ENCODE peak calls at places on chromosomes 11 and 22, in seven cellular contexts. One of them, this sample, is unnamed.

GRCh38 chr11:76455331-76455730 is 10.5 kb downstream of the EMSY start:
- DNase-seq in AG04450: no peak
- DNase-seq in PC-3: no peak
- DNase-seq in pancreas: no peak
- DNase-seq in RWPE2: no peak
- DNase-seq in BJ: no peak
- DNase-seq in body of pancreas: no peak
- DNase-seq in this sample: no peak

GRCh38 chr11:45313211-45313865 is 27.2 kb upstream of the SYT13 start:
- DNase-seq in AG04450: no peak
- DNase-seq in PC-3: no peak
- DNase-seq in pancreas: no peak
- DNase-seq in RWPE2: no peak
- DNase-seq in BJ: no peak
- DNase-seq in body of pancreas: no peak
- DNase-seq in this sample: no peak

GRCh38 chr11:23990346-23990745 is 506.5 kb upstream of the LUZP2 start:
- DNase-seq in AG04450: no peak
- DNase-seq in PC-3: no peak
- DNase-seq in pancreas: no peak
- DNase-seq in RWPE2: no peak
- DNase-seq in BJ: no peak
- DNase-seq in body of pancreas: no peak
- DNase-seq in this sample: no peak

GRCh38 chr11:86269645-86270044 is 25.1 kb downstream of the EED start:
- DNase-seq in AG04450: no peak
- DNase-seq in PC-3: no peak
- DNase-seq in pancreas: no peak
- DNase-seq in RWPE2: no peak
- DNase-seq in BJ: no peak
- DNase-seq in body of pancreas: no peak
- DNase-seq in this sample: no peak

GRCh38 chr11:8352852-8353505 is 89.3 kb upstream of the LMO1 start:
- DNase-seq in AG04450: no peak
- DNase-seq in PC-3: peak; percentile 57
- DNase-seq in pancreas: no peak
- DNase-seq in RWPE2: no peak
- DNase-seq in BJ: no peak
- DNase-seq in body of pancreas: no peak
- DNase-seq in this sample: no peak

GRCh38 chr11:117814204-117814765 is 10.3 kb downstream of the FXYD2 start:
- DNase-seq in AG04450: no peak
- DNase-seq in PC-3: no peak
- DNase-seq in pancreas: peak; percentile 34
- DNase-seq in RWPE2: no peak
- DNase-seq in BJ: no peak
- DNase-seq in body of pancreas: no peak
- DNase-seq in this sample: no peak

GRCh38 chr11:1546536-1547466 is 25.3 kb downstream of the DUSP8 start:
- DNase-seq in AG04450: no peak
- DNase-seq in PC-3: peak; percentile 60
- DNase-seq in pancreas: peak; percentile 57
- DNase-seq in RWPE2: no peak
- DNase-seq in BJ: no peak
- DNase-seq in body of pancreas: peak; percentile 49
- DNase-seq in this sample: no peak

GRCh38 chr22:23381661-23382427 is 198.2 kb downstream of the IGLL1 start:
- DNase-seq in AG04450: no peak
- DNase-seq in PC-3: no peak
- DNase-seq in pancreas: no peak
- DNase-seq in RWPE2: no peak
- DNase-seq in BJ: no peak
- DNase-seq in body of pancreas: no peak
- DNase-seq in this sample: no peak

GRCh38 chr22:38724926-38725571 is 19.3 kb downstream of the GTPBP1 start:
- DNase-seq in AG04450: no peak
- DNase-seq in PC-3: peak; percentile 50
- DNase-seq in pancreas: no peak
- DNase-seq in RWPE2: no peak
- DNase-seq in BJ: no peak
- DNase-seq in body of pancreas: no peak
- DNase-seq in this sample: no peak

GRCh38 chr22:25183959-25184619 is 15.6 kb upstream of the CRYBB3 start:
- DNase-seq in AG04450: no peak
- DNase-seq in PC-3: no peak
- DNase-seq in pancreas: no peak
- DNase-seq in RWPE2: no peak
- DNase-seq in BJ: no peak
- DNase-seq in body of pancreas: no peak
- DNase-seq in this sample: no peak

GRCh38 chr11:124644426-124645280 is 22.0 kb downstream of the TBRG1 start:
- DNase-seq in AG04450: no peak
- DNase-seq in PC-3: peak; percentile 72
- DNase-seq in pancreas: peak; percentile 63
- DNase-seq in RWPE2: no peak
- DNase-seq in BJ: no peak
- DNase-seq in body of pancreas: peak; percentile 69
- DNase-seq in this sample: no peak
- H3K4me3 ChIP-seq in AG04450: no peak overlapping the region
- H3K4me3 ChIP-seq in PC-3: peak overlapping the region; percentile 57
- H3K4me3 ChIP-seq in pancreas: no peak overlapping the region
- H3K4me3 ChIP-seq in RWPE2: no peak overlapping the region
- H3K4me3 ChIP-seq in BJ: no peak overlapping the region
- H3K4me3 ChIP-seq in body of pancreas: no peak overlapping the region
- H3K4me3 ChIP-seq in this sample: peak overlapping the region; percentile 59

DNA sequence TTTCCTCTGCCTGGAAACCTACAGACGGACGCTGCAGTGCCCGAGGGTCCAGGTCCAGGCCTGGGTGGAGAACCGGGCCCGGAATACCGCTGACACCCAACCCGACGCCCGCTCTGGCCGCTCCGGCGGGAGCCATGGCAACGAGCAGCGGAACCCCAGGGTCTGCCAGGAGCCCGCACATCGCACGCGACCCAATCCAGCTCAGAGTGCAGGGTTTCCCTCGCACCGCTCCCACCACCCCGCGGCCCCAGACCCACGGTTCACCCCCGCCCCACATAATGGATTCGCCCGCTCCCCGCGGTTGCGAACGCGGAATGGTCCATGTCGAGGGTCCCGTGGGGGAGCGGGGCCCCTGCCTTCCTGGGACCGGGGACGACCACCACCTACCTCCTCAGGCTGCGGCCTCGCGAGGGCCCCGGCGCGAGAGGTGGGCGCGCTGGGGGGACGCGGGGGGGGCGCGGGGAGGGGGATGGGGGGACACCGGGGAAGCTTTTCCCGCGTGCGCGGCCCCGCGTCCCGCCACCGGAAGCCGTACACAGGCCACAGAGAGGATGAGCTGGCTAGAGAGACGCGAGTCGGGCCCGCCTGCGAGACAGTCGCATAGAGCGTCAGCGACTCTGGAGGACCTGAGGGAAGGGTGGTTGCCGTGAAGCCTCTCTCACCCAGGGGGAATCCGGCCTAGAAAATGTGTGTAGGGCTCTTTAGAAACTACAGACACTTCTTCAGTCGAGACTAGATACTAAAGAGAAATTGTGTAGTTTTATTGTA is at the start of gene SSRP1:
- DNase-seq in AG04450: no peak
- DNase-seq in PC-3: peak; percentile 92
- DNase-seq in pancreas: peak; percentile 81
- DNase-seq in RWPE2: peak; percentile 88
- DNase-seq in BJ: no peak
- DNase-seq in body of pancreas: peak; percentile 89
- DNase-seq in this sample: peak; percentile 53
- TF ChIP-seq CTCF in AG04450: no peak
- TF ChIP-seq CTCF in PC-3: peak; percentile 9
- TF ChIP-seq CTCF in pancreas: no peak
- TF ChIP-seq CTCF in RWPE2: peak; percentile 20
- TF ChIP-seq CTCF in BJ: no peak
- TF ChIP-seq CTCF in body of pancreas: peak; percentile 12
- TF ChIP-seq CTCF in this sample: no peak

DNA sequence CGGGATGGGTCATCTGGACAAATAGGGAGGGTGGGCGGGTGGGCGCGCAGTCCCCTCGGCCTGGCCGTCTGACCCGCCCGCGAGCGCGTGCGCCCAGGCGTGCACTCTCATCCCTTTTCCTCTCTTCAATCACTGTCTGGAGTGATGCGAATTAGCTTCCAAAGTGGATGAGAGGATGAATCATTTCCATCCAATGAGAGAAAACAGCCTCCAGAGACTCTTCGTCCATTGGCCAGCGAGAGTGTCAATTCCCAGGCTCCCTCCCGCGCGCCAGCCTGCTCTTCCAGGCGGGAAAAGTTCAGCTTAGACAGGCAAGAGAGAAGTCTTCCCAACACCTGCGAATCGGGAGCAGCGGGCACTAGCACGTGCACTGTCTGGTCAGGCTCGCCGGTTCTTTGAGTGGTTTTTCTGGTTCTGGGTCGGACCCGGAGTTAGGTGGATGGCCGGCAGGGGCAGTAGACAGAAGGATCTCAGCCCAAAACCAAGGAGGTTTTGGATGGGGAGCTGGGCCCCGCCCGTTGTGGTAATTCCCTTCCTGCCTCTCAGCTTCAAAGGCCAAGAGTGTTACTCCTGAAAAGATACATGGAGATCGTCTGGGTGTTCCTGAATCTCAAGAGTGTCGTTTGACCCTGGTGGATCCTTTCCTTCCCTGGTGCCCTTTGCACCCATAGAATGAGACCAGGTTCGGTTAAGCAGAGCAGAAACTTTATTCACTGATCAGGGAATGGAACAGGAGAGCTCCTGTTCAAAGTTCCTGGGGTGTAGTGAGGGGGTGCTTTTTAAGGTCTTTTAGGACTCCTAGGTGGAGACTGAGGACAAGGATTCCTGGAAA is 33.4 kb upstream of the GLYATL1 start:
- DNase-seq in AG04450: peak; percentile 71
- DNase-seq in PC-3: peak; percentile 77
- DNase-seq in pancreas: peak; percentile 58
- DNase-seq in RWPE2: no peak
- DNase-seq in BJ: peak; percentile 63
- DNase-seq in body of pancreas: peak; percentile 52
- DNase-seq in this sample: no peak
- H3K27me3 ChIP-seq in AG04450: no peaks in the 10 kb centered on the region
- H3K27me3 ChIP-seq in PC-3: peaks cover 63% of the 10 kb centered on the region
- H3K27me3 ChIP-seq in pancreas: peaks cover 4% of the 10 kb centered on the region
- H3K27me3 ChIP-seq in RWPE2: peaks cover 15% of the 10 kb centered on the region
- H3K27me3 ChIP-seq in BJ: no peaks in the 10 kb centered on the region
- H3K27me3 ChIP-seq in body of pancreas: peaks cover 6% of the 10 kb centered on the region
- H3K27me3 ChIP-seq in this sample: no peaks in the 10 kb centered on the region

GRCh38 chr11:13294178-13294577 is 16.6 kb downstream of the BMAL1 start:
- DNase-seq in AG04450: no peak
- DNase-seq in PC-3: no peak
- DNase-seq in pancreas: no peak
- DNase-seq in RWPE2: no peak
- DNase-seq in BJ: no peak
- DNase-seq in body of pancreas: no peak
- DNase-seq in this sample: no peak

GRCh38 chr11:13291361-13291760 is 13.8 kb downstream of the BMAL1 start:
- DNase-seq in AG04450: no peak
- DNase-seq in PC-3: no peak
- DNase-seq in pancreas: no peak
- DNase-seq in RWPE2: no peak
- DNase-seq in BJ: no peak
- DNase-seq in body of pancreas: no peak
- DNase-seq in this sample: no peak

GRCh38 chr11:13290221-13290980 is 12.8 kb downstream of the BMAL1 start:
- DNase-seq in AG04450: no peak
- DNase-seq in PC-3: peak; percentile 37
- DNase-seq in pancreas: no peak
- DNase-seq in RWPE2: no peak
- DNase-seq in BJ: no peak
- DNase-seq in body of pancreas: no peak
- DNase-seq in this sample: no peak

GRCh38 chr11:13292970-13293369 is 15.4 kb downstream of the BMAL1 start:
- DNase-seq in AG04450: no peak
- DNase-seq in PC-3: no peak
- DNase-seq in pancreas: no peak
- DNase-seq in RWPE2: no peak
- DNase-seq in BJ: no peak
- DNase-seq in body of pancreas: no peak
- DNase-seq in this sample: no peak

DNA sequence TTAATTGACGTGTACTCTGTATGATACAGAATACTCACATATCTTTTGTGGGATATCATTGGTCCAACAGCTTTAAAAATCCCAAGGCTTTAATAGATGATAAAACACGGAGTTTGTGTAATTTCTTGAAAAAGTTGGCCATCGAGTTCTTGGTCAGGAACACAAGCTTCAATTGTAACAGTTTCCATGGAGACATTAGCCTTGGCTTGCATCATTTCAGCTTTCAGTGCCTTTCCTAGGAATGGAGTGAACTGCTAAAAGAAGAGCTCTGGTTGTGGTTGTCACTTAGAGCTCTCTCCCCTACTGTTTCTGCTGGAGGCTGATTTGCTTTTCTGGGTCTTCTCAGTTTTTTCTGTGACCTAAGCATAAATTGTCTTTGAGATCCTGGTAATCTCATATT is 14.2 kb downstream of the BMAL1 start:
- DNase-seq in AG04450: no peak
- DNase-seq in PC-3: no peak
- DNase-seq in pancreas: no peak
- DNase-seq in RWPE2: no peak
- DNase-seq in BJ: no peak
- DNase-seq in body of pancreas: no peak
- DNase-seq in this sample: no peak
- H3K4me3 ChIP-seq in AG04450: no peak overlapping the region
- H3K4me3 ChIP-seq in PC-3: no peak overlapping the region
- H3K4me3 ChIP-seq in pancreas: no peak overlapping the region
- H3K4me3 ChIP-seq in RWPE2: no peak overlapping the region
- H3K4me3 ChIP-seq in BJ: no peak overlapping the region
- H3K4me3 ChIP-seq in body of pancreas: no peak overlapping the region
- H3K4me3 ChIP-seq in this sample: no peak overlapping the region

DNA sequence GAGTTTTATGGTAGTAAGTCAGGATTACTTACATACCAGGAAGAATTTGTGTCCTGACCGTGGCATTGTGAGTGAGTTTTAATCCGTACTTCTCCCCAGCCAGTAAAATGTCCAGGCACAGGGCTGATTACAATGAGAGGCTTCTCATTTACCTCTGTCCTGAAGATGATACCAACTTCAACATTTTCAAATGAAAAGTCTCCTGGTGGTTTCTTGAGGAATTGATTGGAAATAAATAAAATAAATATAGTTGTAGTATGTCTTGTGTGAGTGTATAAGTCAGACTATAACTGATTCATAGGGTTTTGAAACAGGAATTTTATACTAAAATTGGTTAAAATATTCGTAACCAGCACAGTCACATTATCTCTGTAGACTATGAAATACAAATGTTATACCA is 382.5 kb downstream of the ETS1 start:
- DNase-seq in AG04450: no peak
- DNase-seq in PC-3: no peak
- DNase-seq in pancreas: no peak
- DNase-seq in RWPE2: no peak
- DNase-seq in BJ: no peak
- DNase-seq in body of pancreas: no peak
- DNase-seq in this sample: no peak
- TF ChIP-seq CTCF in AG04450: no peak
- TF ChIP-seq CTCF in PC-3: no peak
- TF ChIP-seq CTCF in pancreas: no peak
- TF ChIP-seq CTCF in RWPE2: no peak
- TF ChIP-seq CTCF in BJ: no peak
- TF ChIP-seq CTCF in body of pancreas: no peak
- TF ChIP-seq CTCF in this sample: no peak

GRCh38 chr22:36715647-36716046 is 12.1 kb upstream of the CACNG2 start:
- DNase-seq in AG04450: no peak
- DNase-seq in PC-3: no peak
- DNase-seq in pancreas: no peak
- DNase-seq in RWPE2: no peak
- DNase-seq in BJ: no peak
- DNase-seq in body of pancreas: no peak
- DNase-seq in this sample: no peak
- H3K27me3 ChIP-seq in AG04450: peaks cover 18% of the 10 kb centered on the region
- H3K27me3 ChIP-seq in PC-3: peaks cover 53% of the 10 kb centered on the region
- H3K27me3 ChIP-seq in pancreas: no peaks in the 10 kb centered on the region
- H3K27me3 ChIP-seq in RWPE2: peaks cover 15% of the 10 kb centered on the region
- H3K27me3 ChIP-seq in BJ: peaks cover 8% of the 10 kb centered on the region
- H3K27me3 ChIP-seq in body of pancreas: no peaks in the 10 kb centered on the region
- H3K27me3 ChIP-seq in this sample: no peaks in the 10 kb centered on the region

GRCh38 chr11:70826541-70826943 is 425.8 kb downstream of the SHANK2 start:
- DNase-seq in AG04450: no peak
- DNase-seq in PC-3: no peak
- DNase-seq in pancreas: peak; percentile 22
- DNase-seq in RWPE2: no peak
- DNase-seq in BJ: no peak
- DNase-seq in body of pancreas: peak; percentile 16
- DNase-seq in this sample: no peak
- H3K4me3 ChIP-seq in AG04450: no peak overlapping the region
- H3K4me3 ChIP-seq in PC-3: no peak overlapping the region
- H3K4me3 ChIP-seq in pancreas: no peak overlapping the region
- H3K4me3 ChIP-seq in RWPE2: no peak overlapping the region
- H3K4me3 ChIP-seq in BJ: no peak overlapping the region
- H3K4me3 ChIP-seq in body of pancreas: no peak overlapping the region
- H3K4me3 ChIP-seq in this sample: no peak overlapping the region

This sample was measured in thoracic aorta.